ENCODE peak calls at places on chromosomes 12 and 14, in six cellular contexts. K is sciatic nerve, C is neural crest cell, U is lower lobe of right lung, N is HL-60, D is lower leg skin. T is an unnamed sample.

GRCh38 chr12:98574110-98574509 is 19.4 kb upstream of the SLC25A3 start:
- DNase-seq in K (no peak), C (no peak), U (no peak), N (no peak), D (no peak), T (no peak)

GRCh38 chr14:26730929-26731618 is 133.2 kb upstream of the NOVA1 start:
- DNase-seq in K (no peak), C (peak), U (no peak), N (no peak), D (no peak), T (no peak)

GRCh38 chr14:94548131-94548998 is 12.9 kb upstream of the SERPINA4 start:
- DNase-seq in K (no peak), C (no peak), U (no peak), N (no peak), D (peak), T (no peak)

GRCh38 chr12:120858306-120859088 is 45.7 kb downstream of the SPPL3 start:
- DNase-seq in K (no peak), C (no peak), U (no peak), N (no peak), D (no peak), T (no peak)

GRCh38 chr14:64764641-64765520 is 60.7 kb downstream of the PLEKHG3 start:
- DNase-seq in K (peak), C (peak), U (peak), N (peak), D (peak), T (peak)

GRCh38 chr14:20723458-20723857 is 22.2 kb upstream of the EDDM3A start:
- DNase-seq in K (no peak), C (no peak), U (no peak), N (no peak), D (no peak), T (no peak)

GRCh38 chr14:95695913-95696312 is 9.7 kb downstream of the TCL1B start:
- DNase-seq in K (no peak), C (no peak), U (no peak), N (no peak), D (peak), T (no peak)

GRCh38 chr14:59377991-59378720 is 87.0 kb downstream of the GPR135 start:
- DNase-seq in K (no peak), C (no peak), U (no peak), N (no peak), D (no peak), T (no peak)

T was measured in RWPE2.